ENCODE peak calls at places on chromosomes 11 and 22, in nine cellular contexts. One of them, this sample, is unnamed.
A peak's percentile ranks its signal among the peaks of the same experiment; 100 is the strongest.

GRCh38 chr22:42648368-42649260 is 578 bp downstream of the CYB5R3 start:
- DNase-seq in OCI-LY7: peak; percentile 52
- DNase-seq in neural progenitor cell: no peak
- DNase-seq in GM23248: peak; percentile 80
- DNase-seq in HCT116: no peak
- DNase-seq in MM.1S: peak; percentile 27
- DNase-seq in PC-3: peak; percentile 37
- DNase-seq in SK-N-SH: no peak
- DNase-seq in GM23338: no peak
- DNase-seq in this sample: peak; percentile 79

GRCh38 chr11:19060629-19061028 is at the start of gene MRGPRX2:
- DNase-seq in OCI-LY7: no peak
- DNase-seq in neural progenitor cell: no peak
- DNase-seq in GM23248: no peak
- DNase-seq in HCT116: no peak
- DNase-seq in MM.1S: no peak
- DNase-seq in PC-3: no peak
- DNase-seq in SK-N-SH: no peak
- DNase-seq in GM23338: no peak
- DNase-seq in this sample: no peak

GRCh38 chr11:63888170-63889086 is 28.5 kb downstream of the RCOR2 start:
- DNase-seq in OCI-LY7: peak; percentile 82
- DNase-seq in neural progenitor cell: peak; percentile 54
- DNase-seq in GM23248: peak; percentile 78
- DNase-seq in HCT116: no peak
- DNase-seq in MM.1S: peak; percentile 88
- DNase-seq in PC-3: peak; percentile 86
- DNase-seq in SK-N-SH: no peak
- DNase-seq in GM23338: peak; percentile 84
- DNase-seq in this sample: peak; percentile 85

GRCh38 chr22:24358105-24358836 is 69.1 kb upstream of the ADORA2A start:
- DNase-seq in OCI-LY7: no peak
- DNase-seq in neural progenitor cell: no peak
- DNase-seq in GM23248: no peak
- DNase-seq in HCT116: no peak
- DNase-seq in MM.1S: no peak
- DNase-seq in PC-3: no peak
- DNase-seq in SK-N-SH: no peak
- DNase-seq in GM23338: no peak
- DNase-seq in this sample: no peak

GRCh38 chr11:67548555-67549110 is 25.4 kb upstream of the CABP2 start:
- DNase-seq in OCI-LY7: no peak
- DNase-seq in neural progenitor cell: no peak
- DNase-seq in GM23248: no peak
- DNase-seq in HCT116: no peak
- DNase-seq in MM.1S: no peak
- DNase-seq in PC-3: no peak
- DNase-seq in SK-N-SH: no peak
- DNase-seq in GM23338: no peak
- DNase-seq in this sample: no peak

GRCh38 chr22:21942407-21942895 is 10.2 kb downstream of the PPM1F start:
- DNase-seq in OCI-LY7: no peak
- DNase-seq in neural progenitor cell: no peak
- DNase-seq in GM23248: peak; percentile 94
- DNase-seq in HCT116: peak; percentile 44
- DNase-seq in MM.1S: no peak
- DNase-seq in PC-3: peak; percentile 87
- DNase-seq in SK-N-SH: no peak
- DNase-seq in GM23338: no peak
- DNase-seq in this sample: no peak

GRCh38 chr11:64594159-64594939 is 3.3 kb downstream of the SLC22A12 start:
- DNase-seq in OCI-LY7: no peak
- DNase-seq in neural progenitor cell: no peak
- DNase-seq in GM23248: no peak
- DNase-seq in HCT116: no peak
- DNase-seq in MM.1S: no peak
- DNase-seq in PC-3: no peak
- DNase-seq in SK-N-SH: no peak
- DNase-seq in GM23338: no peak
- DNase-seq in this sample: no peak

GRCh38 chr11:70270877-70271634 is 566 bp downstream of the PPFIA1 start:
- DNase-seq in OCI-LY7: peak; percentile 48
- DNase-seq in neural progenitor cell: peak; percentile 83
- DNase-seq in GM23248: peak; percentile 80
- DNase-seq in HCT116: no peak
- DNase-seq in MM.1S: peak; percentile 45
- DNase-seq in PC-3: peak; percentile 47
- DNase-seq in SK-N-SH: peak; percentile 85
- DNase-seq in GM23338: peak; percentile 84
- DNase-seq in this sample: peak; percentile 81

GRCh38 chr11:69285091-69285490 is 8.9 kb upstream of the MYEOV start:
- DNase-seq in OCI-LY7: no peak
- DNase-seq in neural progenitor cell: no peak
- DNase-seq in GM23248: no peak
- DNase-seq in HCT116: no peak
- DNase-seq in MM.1S: no peak
- DNase-seq in PC-3: no peak
- DNase-seq in SK-N-SH: no peak
- DNase-seq in GM23338: no peak
- DNase-seq in this sample: no peak

GRCh38 chr11:5280582-5281102 is 10.9 kb upstream of the HBE1 start:
- DNase-seq in OCI-LY7: peak; percentile 3
- DNase-seq in neural progenitor cell: peak; percentile 39
- DNase-seq in GM23248: peak; percentile 98
- DNase-seq in HCT116: peak; percentile 97
- DNase-seq in MM.1S: peak; percentile 93
- DNase-seq in PC-3: peak; percentile 95
- DNase-seq in SK-N-SH: no peak
- DNase-seq in GM23338: peak; percentile 51
- DNase-seq in this sample: peak; percentile 74

GRCh38 chr22:49202226-49202625 is 625.4 kb downstream of the BRD1 start:
- DNase-seq in OCI-LY7: no peak
- DNase-seq in neural progenitor cell: no peak
- DNase-seq in GM23248: no peak
- DNase-seq in HCT116: no peak
- DNase-seq in MM.1S: no peak
- DNase-seq in PC-3: no peak
- DNase-seq in SK-N-SH: no peak
- DNase-seq in GM23338: no peak
- DNase-seq in this sample: no peak

GRCh38 chr11:32473282-32473909 is 38.1 kb upstream of the WT1 start:
- DNase-seq in OCI-LY7: no peak
- DNase-seq in neural progenitor cell: no peak
- DNase-seq in GM23248: no peak
- DNase-seq in HCT116: no peak
- DNase-seq in MM.1S: no peak
- DNase-seq in PC-3: no peak
- DNase-seq in SK-N-SH: no peak
- DNase-seq in GM23338: no peak
- DNase-seq in this sample: no peak

GRCh38 chr11:32985600-32985999 is 30.1 kb upstream of the DEPDC7 start:
- DNase-seq in OCI-LY7: no peak
- DNase-seq in neural progenitor cell: no peak
- DNase-seq in GM23248: no peak
- DNase-seq in HCT116: no peak
- DNase-seq in MM.1S: no peak
- DNase-seq in PC-3: no peak
- DNase-seq in SK-N-SH: no peak
- DNase-seq in GM23338: no peak
- DNase-seq in this sample: no peak

GRCh38 chr11:121460941-121461514 is 8.3 kb upstream of the SORL1-AS1 start:
- DNase-seq in OCI-LY7: no peak
- DNase-seq in neural progenitor cell: no peak
- DNase-seq in GM23248: no peak
- DNase-seq in HCT116: no peak
- DNase-seq in MM.1S: no peak
- DNase-seq in PC-3: peak; percentile 65
- DNase-seq in SK-N-SH: no peak
- DNase-seq in GM23338: no peak
- DNase-seq in this sample: peak; percentile 41

GRCh38 chr11:93234602-93235207 is 36.9 kb upstream of the SLC36A4 start:
- DNase-seq in OCI-LY7: peak; percentile 80
- DNase-seq in neural progenitor cell: peak; percentile 88
- DNase-seq in GM23248: peak; percentile 90
- DNase-seq in HCT116: peak; percentile 61
- DNase-seq in MM.1S: peak; percentile 78
- DNase-seq in PC-3: peak; percentile 92
- DNase-seq in SK-N-SH: peak; percentile 78
- DNase-seq in GM23338: peak; percentile 90
- DNase-seq in this sample: peak; percentile 90

GRCh38 chr11:113249491-113249763 is 65.0 kb upstream of the TTC12 start:
- DNase-seq in OCI-LY7: no peak
- DNase-seq in neural progenitor cell: no peak
- DNase-seq in GM23248: peak; percentile 43
- DNase-seq in HCT116: no peak
- DNase-seq in MM.1S: no peak
- DNase-seq in PC-3: peak; percentile 12
- DNase-seq in SK-N-SH: no peak
- DNase-seq in GM23338: peak; percentile 33
- DNase-seq in this sample: no peak

GRCh38 chr11:35404397-35404775 is 15.0 kb downstream of the SLC1A2 start:
- DNase-seq in OCI-LY7: no peak
- DNase-seq in neural progenitor cell: peak; percentile 66
- DNase-seq in GM23248: peak; percentile 68
- DNase-seq in HCT116: no peak
- DNase-seq in MM.1S: peak; percentile 30
- DNase-seq in PC-3: peak; percentile 69
- DNase-seq in SK-N-SH: peak; percentile 29
- DNase-seq in GM23338: peak; percentile 87
- DNase-seq in this sample: peak; percentile 46

GRCh38 chr11:133835258-133836075 is 9.8 kb downstream of the SPATA19 start:
- DNase-seq in OCI-LY7: peak; percentile 31
- DNase-seq in neural progenitor cell: peak; percentile 82
- DNase-seq in GM23248: peak; percentile 66
- DNase-seq in HCT116: peak; percentile 47
- DNase-seq in MM.1S: no peak
- DNase-seq in PC-3: peak; percentile 65
- DNase-seq in SK-N-SH: peak; percentile 79
- DNase-seq in GM23338: peak; percentile 86
- DNase-seq in this sample: peak; percentile 77

GRCh38 chr11:1548221-1549070 is 23.6 kb downstream of the DUSP8 start:
- DNase-seq in OCI-LY7: no peak
- DNase-seq in neural progenitor cell: peak; percentile 56
- DNase-seq in GM23248: peak; percentile 74
- DNase-seq in HCT116: peak; percentile 62
- DNase-seq in MM.1S: no peak
- DNase-seq in PC-3: peak; percentile 53
- DNase-seq in SK-N-SH: peak; percentile 76
- DNase-seq in GM23338: peak; percentile 76
- DNase-seq in this sample: peak; percentile 89

GRCh38 chr11:72039108-72039850 is 40.6 kb downstream of the IL18BP start:
- DNase-seq in OCI-LY7: peak; percentile 62
- DNase-seq in neural progenitor cell: no peak
- DNase-seq in GM23248: peak; percentile 63
- DNase-seq in HCT116: no peak
- DNase-seq in MM.1S: no peak
- DNase-seq in PC-3: no peak
- DNase-seq in SK-N-SH: peak; percentile 64
- DNase-seq in GM23338: peak; percentile 19
- DNase-seq in this sample: peak; percentile 67

GRCh38 chr11:131217313-131218297 is 152.8 kb upstream of the NTM start:
- DNase-seq in OCI-LY7: peak; percentile 19
- DNase-seq in neural progenitor cell: no peak
- DNase-seq in GM23248: peak; percentile 54
- DNase-seq in HCT116: no peak
- DNase-seq in MM.1S: no peak
- DNase-seq in PC-3: peak; percentile 64
- DNase-seq in SK-N-SH: no peak
- DNase-seq in GM23338: peak; percentile 53
- DNase-seq in this sample: peak; percentile 35

GRCh38 chr11:117842131-117842941 is 17.8 kb upstream of the FXYD2 start:
- DNase-seq in OCI-LY7: no peak
- DNase-seq in neural progenitor cell: no peak
- DNase-seq in GM23248: no peak
- DNase-seq in HCT116: no peak
- DNase-seq in MM.1S: no peak
- DNase-seq in PC-3: no peak
- DNase-seq in SK-N-SH: no peak
- DNase-seq in GM23338: no peak
- DNase-seq in this sample: no peak

GRCh38 chr11:126834149-126834548 is 166.4 kb downstream of the KIRREL3 start:
- DNase-seq in OCI-LY7: no peak
- DNase-seq in neural progenitor cell: no peak
- DNase-seq in GM23248: peak; percentile 93
- DNase-seq in HCT116: no peak
- DNase-seq in MM.1S: no peak
- DNase-seq in PC-3: no peak
- DNase-seq in SK-N-SH: no peak
- DNase-seq in GM23338: no peak
- DNase-seq in this sample: no peak
- H3K36me3 ChIP-seq in OCI-LY7: no peaks in the 10 kb centered on the region
- H3K36me3 ChIP-seq in neural progenitor cell: no peaks in the 10 kb centered on the region
- H3K36me3 ChIP-seq in GM23248: no peaks in the 10 kb centered on the region
- H3K36me3 ChIP-seq in HCT116: no peaks in the 10 kb centered on the region
- H3K36me3 ChIP-seq in MM.1S: no peaks in the 10 kb centered on the region
- H3K36me3 ChIP-seq in PC-3: no peaks in the 10 kb centered on the region
- H3K36me3 ChIP-seq in SK-N-SH: no peaks in the 10 kb centered on the region
- H3K36me3 ChIP-seq in GM23338: no peaks in the 10 kb centered on the region
- H3K36me3 ChIP-seq in this sample: no peaks in the 10 kb centered on the region

GRCh38 chr11:57560146-57560545 is 7.3 kb downstream of the UBE2L6 start:
- DNase-seq in OCI-LY7: no peak
- DNase-seq in neural progenitor cell: no peak
- DNase-seq in GM23248: no peak
- DNase-seq in HCT116: no peak
- DNase-seq in MM.1S: no peak
- DNase-seq in PC-3: peak; percentile 68
- DNase-seq in SK-N-SH: no peak
- DNase-seq in GM23338: no peak
- DNase-seq in this sample: no peak
- TF ChIP-seq EZH2phosphoT487 in OCI-LY7: no peak
- TF ChIP-seq EZH2phosphoT487 in neural progenitor cell: no peak
- TF ChIP-seq EZH2phosphoT487 in GM23248: no peak
- TF ChIP-seq EZH2phosphoT487 in HCT116: no peak
- TF ChIP-seq EZH2phosphoT487 in MM.1S: no peak
- TF ChIP-seq EZH2phosphoT487 in PC-3: no peak
- TF ChIP-seq EZH2phosphoT487 in SK-N-SH: no peak
- TF ChIP-seq EZH2phosphoT487 in GM23338: no peak
- TF ChIP-seq EZH2phosphoT487 in this sample: no peak

GRCh38 chr22:46707827-46708570 is 30.1 kb downstream of the CERK start:
- DNase-seq in OCI-LY7: no peak
- DNase-seq in neural progenitor cell: no peak
- DNase-seq in GM23248: no peak
- DNase-seq in HCT116: no peak
- DNase-seq in MM.1S: no peak
- DNase-seq in PC-3: no peak
- DNase-seq in SK-N-SH: no peak
- DNase-seq in GM23338: no peak
- DNase-seq in this sample: no peak
- H3K36me3 ChIP-seq in OCI-LY7: peaks cover 62% of the 10 kb centered on the region
- H3K36me3 ChIP-seq in neural progenitor cell: no peaks in the 10 kb centered on the region
- H3K36me3 ChIP-seq in GM23248: peaks cover 23% of the 10 kb centered on the region
- H3K36me3 ChIP-seq in HCT116: peaks cover 16% of the 10 kb centered on the region
- H3K36me3 ChIP-seq in MM.1S: peaks cover 13% of the 10 kb centered on the region
- H3K36me3 ChIP-seq in PC-3: no peaks in the 10 kb centered on the region
- H3K36me3 ChIP-seq in SK-N-SH: peaks cover 67% of the 10 kb centered on the region
- H3K36me3 ChIP-seq in GM23338: peaks cover 21% of the 10 kb centered on the region
- H3K36me3 ChIP-seq in this sample: no peaks in the 10 kb centered on the region

DNA sequence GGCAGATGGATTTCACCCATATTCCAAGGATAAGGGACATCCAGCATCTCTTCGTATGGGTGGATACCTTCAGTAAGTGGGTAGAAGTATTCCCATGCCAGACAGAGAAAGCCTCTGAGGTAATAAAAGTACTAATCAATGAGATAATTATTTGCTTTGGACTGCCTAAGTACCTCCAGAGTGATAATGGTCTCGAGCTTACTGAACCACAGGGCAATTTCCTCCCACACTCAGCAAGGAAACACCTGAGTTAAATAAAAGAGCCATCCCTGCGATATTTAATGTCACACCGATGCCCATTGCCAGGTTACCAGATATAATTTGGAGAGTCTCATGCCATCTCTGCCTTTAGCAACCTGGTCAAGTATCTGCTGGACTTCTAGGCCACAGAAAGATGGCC is 70.6 kb upstream of the MPEG1 start:
- DNase-seq in OCI-LY7: no peak
- DNase-seq in neural progenitor cell: no peak
- DNase-seq in GM23248: no peak
- DNase-seq in HCT116: no peak
- DNase-seq in MM.1S: no peak
- DNase-seq in PC-3: no peak
- DNase-seq in SK-N-SH: no peak
- DNase-seq in GM23338: no peak
- DNase-seq in this sample: no peak
- TF ChIP-seq EZH2phosphoT487 in OCI-LY7: no peak
- TF ChIP-seq EZH2phosphoT487 in neural progenitor cell: no peak
- TF ChIP-seq EZH2phosphoT487 in GM23248: no peak
- TF ChIP-seq EZH2phosphoT487 in HCT116: no peak
- TF ChIP-seq EZH2phosphoT487 in MM.1S: no peak
- TF ChIP-seq EZH2phosphoT487 in PC-3: no peak
- TF ChIP-seq EZH2phosphoT487 in SK-N-SH: no peak
- TF ChIP-seq EZH2phosphoT487 in GM23338: no peak
- TF ChIP-seq EZH2phosphoT487 in this sample: no peak